ENCODE peak calls at places on chromosomes 3 and 15, in five cellular contexts. P, E, D, L and H are unnamed samples.

GRCh38 chr3:185069583-185070030 is 83.3 kb downstream of the C3orf70 start:
- DNase-seq in P (no peak), E (no peak), D (no peak), L (no peak), H (no peak)

GRCh38 chr3:142285057-142285666 is 59.8 kb upstream of the GK5 start:
- DNase-seq in P (no peak), E (no peak), D (no peak), L (no peak), H (no peak)

GRCh38 chr3:62795978-62796635 is 79.1 kb downstream of the CADPS start:
- DNase-seq in P (no peak), E (no peak), D (no peak), L (no peak), H (no peak)

GRCh38 chr3:14322667-14323295 is 79.6 kb upstream of the SLC6A6 start:
- DNase-seq in P (no peak), E (no peak), D (no peak), L (no peak), H (no peak)

GRCh38 chr3:30691249-30691880 is 85.0 kb downstream of the TGFBR2 start:
- DNase-seq in P (no peak), E (no peak), D (no peak), L (no peak), H (no peak)

GRCh38 chr15:31314380-31314779 is 12.3 kb upstream of the KLF13 start:
- DNase-seq in P (no peak), E (no peak), D (no peak), L (no peak), H (no peak)

GRCh38 chr3:141150431-141150830 is 81.2 kb upstream of the PXYLP1 start:
- DNase-seq in P (no peak), E (no peak), D (no peak), L (no peak), H (no peak)

GRCh38 chr3:114155370-114155821 is 23.5 kb downstream of the DRD3 start:
- DNase-seq in P (no peak), E (peak; percentile 29), D (peak; percentile 46), L (peak; percentile 64), H (no peak)

GRCh38 chr3:37225481-37225880 is 51.1 kb upstream of the LRRFIP2 start:
- DNase-seq in P (no peak), E (no peak), D (no peak), L (no peak), H (no peak)

GRCh38 chr3:153856932-153857331 is 264.3 kb upstream of the ARHGEF26 start:
- DNase-seq in P (no peak), E (no peak), D (no peak), L (no peak), H (no peak)

GRCh38 chr3:8851703-8852102 is 82.3 kb upstream of the OXTR start:
- DNase-seq in P (no peak), E (peak; percentile 92), D (no peak), L (no peak), H (no peak)

GRCh38 chr15:49155834-49156627 is 632 bp upstream of the COPS2 start:
- DNase-seq in P (no peak), E (peak; percentile 64), D (no peak), L (no peak), H (no peak)

GRCh38 chr3:114319453-114319852 is 25.6 kb downstream of the TIGIT start:
- DNase-seq in P (peak; percentile 19), E (peak; percentile 86), D (no peak), L (no peak), H (no peak)

GRCh38 chr3:58121183-58121582 is 89.6 kb downstream of the DNASE1L3 start:
- DNase-seq in P (no peak), E (no peak), D (no peak), L (no peak), H (no peak)